ENCODE peak calls at places on chromosome 10, in seven cellular contexts. Z is kidney, Y is Panc1, W is NT2/D1, D is fibroblast of lung, E is left ventricle myocardium inferior, V is lung. R is an unnamed sample. For H3K9me3, the result is how much of the 10 kb centered on the place peaks cover.

GRCh38 chr10:50625663-50626062 is 1.9 kb upstream of the SGMS1 start:
- DNase-seq in Z (no peak), Y (no peak), W (peak), D (peak), E (no peak), V (no peak), R (no peak)

GRCh38 chr10:121183241-121183640 is 332.1 kb downstream of the WDR11 start:
- DNase-seq in Z (no peak), Y (no peak), W (no peak), D (no peak), E (no peak), V (no peak), R (no peak)

GRCh38 chr10:95818663-95819062 is 62.7 kb downstream of the ENTPD1 start:
- DNase-seq in Z (no peak), Y (no peak), W (no peak), D (peak), E (no peak), V (no peak), R (no peak)

GRCh38 chr10:36172574-36172973 is 530.5 kb upstream of the FZD8 start:
- DNase-seq in Z (no peak), Y (no peak), W (no peak), D (peak), E (no peak), V (no peak), R (no peak)

GRCh38 chr10:80200259-80200658 is 5.1 kb downstream of the ANXA11 start:
- DNase-seq in Z (no peak), Y (no peak), W (no peak), D (no peak), E (no peak), V (no peak), R (no peak)

GRCh38 chr10:60623627-60624026 is 154.7 kb upstream of the CDK1 start:
- DNase-seq in Z (no peak), Y (no peak), W (no peak), D (no peak), E (no peak), V (no peak), R (no peak)

GRCh38 chr10:77101416-77101815 is 536.2 kb downstream of the KCNMA1 start:
- DNase-seq in Z (no peak), Y (no peak), W (no peak), D (no peak), E (no peak), V (no peak), R (no peak)

GRCh38 chr10:96747734-96748550 is 27.6 kb upstream of the PIK3AP1 start:
- DNase-seq in Z (no peak), Y (no peak), W (no peak), D (no peak), E (no peak), V (no peak), R (no peak)

GRCh38 chr10:24363070-24363469 is 154.1 kb downstream of the KIAA1217 start:
- DNase-seq in Z (no peak), Y (no peak), W (no peak), D (peak), E (no peak), V (no peak), R (no peak)

GRCh38 chr10:17652585-17652984 is 8.6 kb downstream of the STAM start:
- DNase-seq in Z (no peak), Y (no peak), W (no peak), D (no peak), E (no peak), V (no peak), R (no peak)
- H3K9me3 ChIP-seq in Z (under half), Y (under half), W (under half), D (under half), E (under half), V (under half), R (under half)

GRCh38 chr10:43647576-43647975 is 1.1 kb downstream of the ZNF32 start:
- DNase-seq in Z (no peak), Y (no peak), W (no peak), D (no peak), E (no peak), V (no peak), R (no peak)

GRCh38 chr10:43640603-43641002 is 8.1 kb downstream of the ZNF32 start:
- DNase-seq in Z (no peak), Y (no peak), W (no peak), D (no peak), E (no peak), V (no peak), R (no peak)

GRCh38 chr10:43645866-43646265 is 2.8 kb downstream of the ZNF32 start:
- DNase-seq in Z (no peak), Y (no peak), W (no peak), D (no peak), E (no peak), V (no peak), R (no peak)

GRCh38 chr10:43648083-43648391 is 644 bp downstream of the ZNF32 start:
- DNase-seq in Z (no peak), Y (no peak), W (no peak), D (peak), E (no peak), V (no peak), R (no peak)

GRCh38 chr10:43644252-43644651 is 4.4 kb downstream of the ZNF32 start:
- DNase-seq in Z (no peak), Y (no peak), W (no peak), D (peak), E (no peak), V (no peak), R (no peak)
- H3K9me3 ChIP-seq in Z (half or more), Y (half or more), W (half or more), D (under half), E (half or more), V (under half), R (under half)

GRCh38 chr10:1650542-1651279 is 86.6 kb downstream of the ADARB2 start:
- DNase-seq in Z (no peak), Y (no peak), W (no peak), D (no peak), E (no peak), V (no peak), R (no peak)
- H3K9me3 ChIP-seq in Z (under half), Y (under half), W (under half), D (under half), E (under half), V (under half), R (under half)

DNA sequence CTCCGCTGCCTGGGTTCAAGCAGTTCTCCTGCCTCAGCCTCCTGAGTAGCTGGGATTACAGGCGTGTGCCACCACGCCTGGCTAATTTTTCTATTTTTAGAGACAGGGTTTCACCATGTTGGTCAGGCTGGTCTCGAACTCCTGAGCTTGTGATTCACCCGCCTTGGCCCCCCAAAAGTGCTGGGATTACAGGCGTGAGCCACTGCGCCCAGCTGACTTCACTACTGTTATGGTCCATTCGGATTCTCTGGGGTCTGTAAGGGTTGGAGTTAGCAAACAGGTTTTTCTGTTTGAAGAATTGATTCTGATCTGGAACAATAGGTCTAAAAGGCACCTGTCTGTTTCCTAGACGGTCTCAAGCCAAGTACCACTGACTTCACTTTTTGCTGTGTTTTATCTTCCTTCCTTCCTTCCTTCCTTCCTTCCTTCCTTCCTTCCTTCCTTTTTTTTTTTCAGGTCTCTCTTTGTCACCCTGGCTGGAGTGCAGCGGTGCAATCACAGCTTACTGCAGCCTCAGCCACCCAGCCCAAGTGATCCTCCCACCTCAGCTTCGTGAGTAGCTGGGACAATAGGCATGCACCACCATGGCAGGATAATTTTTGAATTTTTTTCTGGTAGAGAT is 192.2 kb downstream of the CAMK1D start:
- DNase-seq in Z (no peak), Y (no peak), W (no peak), D (no peak), E (no peak), V (no peak), R (no peak)
- H3K9me3 ChIP-seq in Z (under half), Y (under half), W (under half), D (under half), E (under half), V (under half), R (under half)

GRCh38 chr10:1674501-1674900 is 62.8 kb downstream of the ADARB2 start:
- DNase-seq in Z (no peak), Y (no peak), W (no peak), D (no peak), E (no peak), V (no peak), R (no peak)
- H3K9me3 ChIP-seq in Z (under half), Y (under half), W (under half), D (under half), E (under half), V (under half), R (under half)

R was measured in iPS DF 6.9.